ENCODE peak calls at places on chromosomes 7 and 10, in ten cellular contexts. One of them, this sample, is unnamed.

GRCh38 chr7:139452948-139453672 is 30.4 kb downstream of the KLRG2 start:
- DNase-seq in chondrocyte: no peak
- DNase-seq in fibroblast of villous mesenchyme: no peak
- DNase-seq in epithelial cell of esophagus: peak; percentile 25
- DNase-seq in AG04449: no peak
- DNase-seq in CD4-positive, alpha-beta T cell: no peak
- DNase-seq in dorsolateral prefrontal cortex: no peak
- DNase-seq in uterus: no peak
- DNase-seq in cardiac fibroblast: peak; percentile 27
- DNase-seq in choroid plexus epithelial cell: no peak
- DNase-seq in this sample: no peak

GRCh38 chr10:101816913-101817541 is 1.2 kb downstream of the OGA start:
- DNase-seq in chondrocyte: no peak
- DNase-seq in fibroblast of villous mesenchyme: no peak
- DNase-seq in epithelial cell of esophagus: no peak
- DNase-seq in AG04449: no peak
- DNase-seq in CD4-positive, alpha-beta T cell: no peak
- DNase-seq in dorsolateral prefrontal cortex: no peak
- DNase-seq in uterus: no peak
- DNase-seq in cardiac fibroblast: no peak
- DNase-seq in choroid plexus epithelial cell: no peak
- DNase-seq in this sample: no peak

GRCh38 chr10:46240684-46241565 is 45.9 kb upstream of the ANTXRL start:
- DNase-seq in chondrocyte: no peak
- DNase-seq in fibroblast of villous mesenchyme: no peak
- DNase-seq in epithelial cell of esophagus: no peak
- DNase-seq in AG04449: no peak
- DNase-seq in CD4-positive, alpha-beta T cell: no peak
- DNase-seq in dorsolateral prefrontal cortex: no peak
- DNase-seq in uterus: no peak
- DNase-seq in cardiac fibroblast: no peak
- DNase-seq in choroid plexus epithelial cell: no peak
- DNase-seq in this sample: peak; percentile 10

GRCh38 chr10:97611473-97611872 is 21.8 kb downstream of the MORN4 start:
- DNase-seq in chondrocyte: no peak
- DNase-seq in fibroblast of villous mesenchyme: no peak
- DNase-seq in epithelial cell of esophagus: no peak
- DNase-seq in AG04449: no peak
- DNase-seq in CD4-positive, alpha-beta T cell: no peak
- DNase-seq in dorsolateral prefrontal cortex: no peak
- DNase-seq in uterus: no peak
- DNase-seq in cardiac fibroblast: no peak
- DNase-seq in choroid plexus epithelial cell: no peak
- DNase-seq in this sample: no peak

GRCh38 chr7:28096713-28097112 is 83.9 kb downstream of the JAZF1 start:
- DNase-seq in chondrocyte: no peak
- DNase-seq in fibroblast of villous mesenchyme: peak; percentile 80
- DNase-seq in epithelial cell of esophagus: peak; percentile 65
- DNase-seq in AG04449: no peak
- DNase-seq in CD4-positive, alpha-beta T cell: peak; percentile 16
- DNase-seq in dorsolateral prefrontal cortex: no peak
- DNase-seq in uterus: peak; percentile 74
- DNase-seq in cardiac fibroblast: peak; percentile 82
- DNase-seq in choroid plexus epithelial cell: peak; percentile 85
- DNase-seq in this sample: no peak

GRCh38 chr10:621500-621899 is 68.0 kb downstream of the DIP2C start:
- DNase-seq in chondrocyte: no peak
- DNase-seq in fibroblast of villous mesenchyme: no peak
- DNase-seq in epithelial cell of esophagus: no peak
- DNase-seq in AG04449: no peak
- DNase-seq in CD4-positive, alpha-beta T cell: no peak
- DNase-seq in dorsolateral prefrontal cortex: peak; percentile 50
- DNase-seq in uterus: no peak
- DNase-seq in cardiac fibroblast: no peak
- DNase-seq in choroid plexus epithelial cell: no peak
- DNase-seq in this sample: no peak

GRCh38 chr7:1086588-1087461 is 1.1 kb upstream of the GPER1 start:
- DNase-seq in chondrocyte: no peak
- DNase-seq in fibroblast of villous mesenchyme: peak; percentile 66
- DNase-seq in epithelial cell of esophagus: peak; percentile 58
- DNase-seq in AG04449: no peak
- DNase-seq in CD4-positive, alpha-beta T cell: peak; percentile 65
- DNase-seq in dorsolateral prefrontal cortex: peak; percentile 71
- DNase-seq in uterus: peak; percentile 68
- DNase-seq in cardiac fibroblast: peak; percentile 67
- DNase-seq in choroid plexus epithelial cell: peak; percentile 58
- DNase-seq in this sample: peak; percentile 78

GRCh38 chr10:127990846-127991542 is 84.1 kb downstream of the PTPRE start:
- DNase-seq in chondrocyte: no peak
- DNase-seq in fibroblast of villous mesenchyme: peak; percentile 97
- DNase-seq in epithelial cell of esophagus: peak; percentile 92
- DNase-seq in AG04449: peak; percentile 17
- DNase-seq in CD4-positive, alpha-beta T cell: peak; percentile 20
- DNase-seq in dorsolateral prefrontal cortex: no peak
- DNase-seq in uterus: no peak
- DNase-seq in cardiac fibroblast: peak; percentile 91
- DNase-seq in choroid plexus epithelial cell: peak; percentile 98
- DNase-seq in this sample: no peak

GRCh38 chr7:94064541-94065191 is 60.5 kb upstream of the BET1 start:
- DNase-seq in chondrocyte: no peak
- DNase-seq in fibroblast of villous mesenchyme: peak; percentile 69
- DNase-seq in epithelial cell of esophagus: no peak
- DNase-seq in AG04449: no peak
- DNase-seq in CD4-positive, alpha-beta T cell: no peak
- DNase-seq in dorsolateral prefrontal cortex: no peak
- DNase-seq in uterus: no peak
- DNase-seq in cardiac fibroblast: peak; percentile 41
- DNase-seq in choroid plexus epithelial cell: peak; percentile 64
- DNase-seq in this sample: no peak

GRCh38 chr7:4790078-4790465 is 14.6 kb downstream of the AP5Z1 start:
- DNase-seq in chondrocyte: no peak
- DNase-seq in fibroblast of villous mesenchyme: no peak
- DNase-seq in epithelial cell of esophagus: no peak
- DNase-seq in AG04449: no peak
- DNase-seq in CD4-positive, alpha-beta T cell: no peak
- DNase-seq in dorsolateral prefrontal cortex: no peak
- DNase-seq in uterus: no peak
- DNase-seq in cardiac fibroblast: no peak
- DNase-seq in choroid plexus epithelial cell: no peak
- DNase-seq in this sample: no peak

DNA sequence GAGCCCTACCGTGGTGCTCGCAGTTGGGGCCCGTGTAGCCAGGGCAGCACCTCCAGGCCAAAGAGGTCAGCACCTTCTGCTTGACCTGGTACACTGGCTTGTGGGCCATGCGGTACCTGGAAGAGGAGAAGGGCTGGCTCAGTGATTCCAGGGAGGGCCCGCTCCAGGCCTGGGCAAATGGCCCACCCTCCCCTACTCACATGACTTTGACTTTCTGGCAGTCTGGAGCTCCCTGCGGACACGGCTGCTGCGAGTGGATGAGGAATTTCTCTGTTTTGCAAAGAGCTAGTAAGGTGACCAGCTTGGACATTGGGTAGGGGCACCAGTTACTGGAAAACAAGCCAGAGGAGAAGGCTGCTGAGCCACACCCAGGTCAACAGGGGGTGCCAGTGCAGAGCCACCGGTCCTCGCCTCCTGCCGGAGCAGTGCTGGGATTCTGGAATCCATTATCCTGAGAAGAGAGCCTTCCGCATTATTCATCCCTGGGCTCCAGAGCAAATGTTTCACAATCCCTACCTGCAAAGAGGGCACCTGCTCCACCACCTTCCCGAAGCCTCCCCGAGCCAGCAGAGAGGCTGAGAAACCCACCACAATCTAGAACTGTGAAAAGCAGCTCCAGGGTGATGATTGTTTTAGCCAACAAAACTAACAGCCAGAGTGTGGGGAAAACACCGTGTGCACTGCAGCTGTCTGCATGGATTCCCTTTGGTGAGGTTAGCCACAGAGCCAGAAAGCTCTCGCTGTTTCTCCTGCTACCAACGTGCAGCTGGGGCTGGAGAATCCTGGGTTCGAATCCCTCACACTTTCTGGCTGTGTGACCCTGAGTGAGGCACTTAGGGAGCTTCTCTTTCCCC is 11.8 kb downstream of the MMRN2 start:
- DNase-seq in chondrocyte: peak; percentile 78
- DNase-seq in fibroblast of villous mesenchyme: peak; percentile 36
- DNase-seq in epithelial cell of esophagus: peak; percentile 40
- DNase-seq in AG04449: no peak
- DNase-seq in CD4-positive, alpha-beta T cell: no peak
- DNase-seq in dorsolateral prefrontal cortex: no peak
- DNase-seq in uterus: peak; percentile 17
- DNase-seq in cardiac fibroblast: no peak
- DNase-seq in choroid plexus epithelial cell: no peak
- DNase-seq in this sample: no peak
- TF ChIP-seq CTCF in chondrocyte: peak; percentile 64
- TF ChIP-seq CTCF in fibroblast of villous mesenchyme: peak; percentile 44
- TF ChIP-seq CTCF in epithelial cell of esophagus: no peak
- TF ChIP-seq CTCF in AG04449: peak; percentile 55
- TF ChIP-seq CTCF in CD4-positive, alpha-beta T cell: no peak
- TF ChIP-seq CTCF in dorsolateral prefrontal cortex: peak; percentile 36
- TF ChIP-seq CTCF in uterus: no peak
- TF ChIP-seq CTCF in cardiac fibroblast: peak; percentile 32
- TF ChIP-seq CTCF in choroid plexus epithelial cell: peak; percentile 47
- TF ChIP-seq CTCF in this sample: no peak

GRCh38 chr7:112707655-112708054 is 82.5 kb downstream of the TMEM168 start:
- DNase-seq in chondrocyte: no peak
- DNase-seq in fibroblast of villous mesenchyme: no peak
- DNase-seq in epithelial cell of esophagus: no peak
- DNase-seq in AG04449: no peak
- DNase-seq in CD4-positive, alpha-beta T cell: no peak
- DNase-seq in dorsolateral prefrontal cortex: no peak
- DNase-seq in uterus: no peak
- DNase-seq in cardiac fibroblast: no peak
- DNase-seq in choroid plexus epithelial cell: no peak
- DNase-seq in this sample: no peak

GRCh38 chr7:112708236-112708635 is 82.0 kb downstream of the TMEM168 start:
- DNase-seq in chondrocyte: no peak
- DNase-seq in fibroblast of villous mesenchyme: no peak
- DNase-seq in epithelial cell of esophagus: no peak
- DNase-seq in AG04449: no peak
- DNase-seq in CD4-positive, alpha-beta T cell: no peak
- DNase-seq in dorsolateral prefrontal cortex: no peak
- DNase-seq in uterus: no peak
- DNase-seq in cardiac fibroblast: no peak
- DNase-seq in choroid plexus epithelial cell: no peak
- DNase-seq in this sample: no peak
- TF ChIP-seq CTCF in chondrocyte: no peak
- TF ChIP-seq CTCF in fibroblast of villous mesenchyme: no peak
- TF ChIP-seq CTCF in epithelial cell of esophagus: no peak
- TF ChIP-seq CTCF in AG04449: no peak
- TF ChIP-seq CTCF in CD4-positive, alpha-beta T cell: no peak
- TF ChIP-seq CTCF in dorsolateral prefrontal cortex: no peak
- TF ChIP-seq CTCF in uterus: no peak
- TF ChIP-seq CTCF in cardiac fibroblast: no peak
- TF ChIP-seq CTCF in choroid plexus epithelial cell: peak; percentile 6
- TF ChIP-seq CTCF in this sample: no peak

DNA sequence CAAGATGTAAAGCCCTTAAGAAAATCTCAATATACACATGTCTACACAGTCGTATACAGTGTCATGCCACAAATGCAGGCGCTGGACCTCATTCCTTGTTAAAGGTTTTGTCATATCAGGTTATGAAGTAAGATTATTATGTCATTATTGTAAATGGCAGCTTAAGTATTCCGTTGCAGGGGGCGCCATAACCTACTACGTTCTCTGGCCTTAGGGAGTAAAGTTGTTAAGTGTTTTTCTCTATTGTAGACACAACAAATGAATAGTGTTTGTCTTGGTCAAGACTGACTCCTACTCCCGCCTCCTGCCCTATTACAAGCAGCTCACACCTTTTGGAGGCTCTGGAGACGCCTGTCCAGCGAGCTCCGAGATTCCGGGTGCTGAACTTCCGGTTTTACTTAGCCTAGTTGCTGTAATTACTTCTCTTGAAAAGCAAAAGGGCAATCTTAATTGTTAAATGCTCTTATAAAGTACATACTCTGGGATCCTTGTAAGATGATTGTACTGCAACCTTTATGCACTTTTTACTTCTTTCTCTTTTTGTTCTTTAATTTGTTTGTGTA is 984 bp downstream of the GATAD1 start:
- DNase-seq in chondrocyte: no peak
- DNase-seq in fibroblast of villous mesenchyme: peak; percentile 77
- DNase-seq in epithelial cell of esophagus: peak; percentile 63
- DNase-seq in AG04449: no peak
- DNase-seq in CD4-positive, alpha-beta T cell: peak; percentile 60
- DNase-seq in dorsolateral prefrontal cortex: no peak
- DNase-seq in uterus: peak; percentile 47
- DNase-seq in cardiac fibroblast: peak; percentile 65
- DNase-seq in choroid plexus epithelial cell: peak; percentile 71
- DNase-seq in this sample: peak; percentile 39
- TF ChIP-seq CTCF in chondrocyte: peak; percentile 79
- TF ChIP-seq CTCF in fibroblast of villous mesenchyme: peak; percentile 38
- TF ChIP-seq CTCF in epithelial cell of esophagus: peak; percentile 47
- TF ChIP-seq CTCF in AG04449: peak; percentile 44
- TF ChIP-seq CTCF in CD4-positive, alpha-beta T cell: peak; percentile 55
- TF ChIP-seq CTCF in dorsolateral prefrontal cortex: peak; percentile 33
- TF ChIP-seq CTCF in uterus: peak; percentile 16
- TF ChIP-seq CTCF in cardiac fibroblast: peak; percentile 46
- TF ChIP-seq CTCF in choroid plexus epithelial cell: peak; percentile 62
- TF ChIP-seq CTCF in this sample: no peak

GRCh38 chr10:14949291-14949690 is 4.6 kb downstream of the DCLRE1C start:
- DNase-seq in chondrocyte: no peak
- DNase-seq in fibroblast of villous mesenchyme: peak; percentile 3
- DNase-seq in epithelial cell of esophagus: peak; percentile 32
- DNase-seq in AG04449: no peak
- DNase-seq in CD4-positive, alpha-beta T cell: no peak
- DNase-seq in dorsolateral prefrontal cortex: no peak
- DNase-seq in uterus: no peak
- DNase-seq in cardiac fibroblast: peak; percentile 16
- DNase-seq in choroid plexus epithelial cell: peak; percentile 40
- DNase-seq in this sample: no peak

GRCh38 chr10:14954001-14954770 is at the start of gene DCLRE1C:
- DNase-seq in chondrocyte: peak; percentile 96
- DNase-seq in fibroblast of villous mesenchyme: peak; percentile 89
- DNase-seq in epithelial cell of esophagus: peak; percentile 94
- DNase-seq in AG04449: peak; percentile 29
- DNase-seq in CD4-positive, alpha-beta T cell: peak; percentile 78
- DNase-seq in dorsolateral prefrontal cortex: peak; percentile 92
- DNase-seq in uterus: peak; percentile 84
- DNase-seq in cardiac fibroblast: peak; percentile 89
- DNase-seq in choroid plexus epithelial cell: peak; percentile 89
- DNase-seq in this sample: peak; percentile 69

GRCh38 chr10:14954934-14955333 is 1.0 kb upstream of the DCLRE1C start:
- DNase-seq in chondrocyte: no peak
- DNase-seq in fibroblast of villous mesenchyme: no peak
- DNase-seq in epithelial cell of esophagus: no peak
- DNase-seq in AG04449: no peak
- DNase-seq in CD4-positive, alpha-beta T cell: no peak
- DNase-seq in dorsolateral prefrontal cortex: no peak
- DNase-seq in uterus: no peak
- DNase-seq in cardiac fibroblast: no peak
- DNase-seq in choroid plexus epithelial cell: no peak
- DNase-seq in this sample: no peak

GRCh38 chr10:14952851-14953451 is 945 bp downstream of the DCLRE1C start:
- DNase-seq in chondrocyte: no peak
- DNase-seq in fibroblast of villous mesenchyme: no peak
- DNase-seq in epithelial cell of esophagus: peak; percentile 21
- DNase-seq in AG04449: no peak
- DNase-seq in CD4-positive, alpha-beta T cell: no peak
- DNase-seq in dorsolateral prefrontal cortex: no peak
- DNase-seq in uterus: no peak
- DNase-seq in cardiac fibroblast: peak; percentile 13
- DNase-seq in choroid plexus epithelial cell: peak; percentile 25
- DNase-seq in this sample: no peak

GRCh38 chr10:14953452-14954000 is 370 bp downstream of the DCLRE1C start:
- DNase-seq in chondrocyte: peak; percentile 90
- DNase-seq in fibroblast of villous mesenchyme: peak; percentile 63
- DNase-seq in epithelial cell of esophagus: peak; percentile 51
- DNase-seq in AG04449: no peak
- DNase-seq in CD4-positive, alpha-beta T cell: no peak
- DNase-seq in dorsolateral prefrontal cortex: peak; percentile 62
- DNase-seq in uterus: no peak
- DNase-seq in cardiac fibroblast: peak; percentile 64
- DNase-seq in choroid plexus epithelial cell: peak; percentile 78
- DNase-seq in this sample: peak; percentile 29
- TF ChIP-seq CTCF in chondrocyte: peak; percentile 46
- TF ChIP-seq CTCF in fibroblast of villous mesenchyme: peak; percentile 14
- TF ChIP-seq CTCF in epithelial cell of esophagus: no peak
- TF ChIP-seq CTCF in AG04449: peak; percentile 10
- TF ChIP-seq CTCF in CD4-positive, alpha-beta T cell: no peak
- TF ChIP-seq CTCF in dorsolateral prefrontal cortex: no peak
- TF ChIP-seq CTCF in uterus: no peak
- TF ChIP-seq CTCF in cardiac fibroblast: no peak
- TF ChIP-seq CTCF in choroid plexus epithelial cell: peak; percentile 35
- TF ChIP-seq CTCF in this sample: no peak

This sample was measured in omental fat pad.